ENCODE peak calls at places on chromosome 4, in seven cellular contexts. G, F, D, X, C, Y and Z are unnamed samples.

GRCh38 chr4:143336828-143337599 is at the start of gene GAB1:
- DNase-seq in G (peak; percentile 44), F (peak; percentile 74), D (peak; percentile 81), X (no peak), C (peak; percentile 44), Y (peak; percentile 86), Z (peak; percentile 35)

GRCh38 chr4:129231907-129232626 is 136.1 kb downstream of the C4orf33 start:
- DNase-seq in G (no peak), F (no peak), D (no peak), X (no peak), C (no peak), Y (no peak), Z (no peak)

GRCh38 chr4:27701563-27701962 is 840.9 kb downstream of the STIM2 start:
- DNase-seq in G (no peak), F (no peak), D (no peak), X (no peak), C (no peak), Y (no peak), Z (no peak)

GRCh38 chr4:145011636-145012035 is 86.4 kb downstream of the ANAPC10 start:
- DNase-seq in G (no peak), F (no peak), D (no peak), X (no peak), C (no peak), Y (no peak), Z (no peak)

GRCh38 chr4:122652379-122652778 is 31.5 kb upstream of the IL21 start:
- DNase-seq in G (no peak), F (no peak), D (no peak), X (no peak), C (no peak), Y (no peak), Z (no peak)

GRCh38 chr4:113293043-113293560 is 243.6 kb downstream of the ANK2 start:
- DNase-seq in G (no peak), F (no peak), D (peak; percentile 57), X (no peak), C (no peak), Y (no peak), Z (no peak)

GRCh38 chr4:156321203-156321602 is 367.5 kb upstream of the CTSO start:
- DNase-seq in G (no peak), F (no peak), D (no peak), X (no peak), C (peak; percentile 1), Y (no peak), Z (no peak)

GRCh38 chr4:142696334-142697122 is 149.6 kb downstream of the INPP4B start:
- DNase-seq in G (no peak), F (no peak), D (peak; percentile 37), X (no peak), C (no peak), Y (peak; percentile 28), Z (no peak)

GRCh38 chr4:37864786-37865185 is 26.1 kb upstream of the TBC1D1 start:
- DNase-seq in G (no peak), F (no peak), D (no peak), X (no peak), C (no peak), Y (no peak), Z (no peak)

GRCh38 chr4:183399166-183399565 is 45.3 kb upstream of the CDKN2AIP start:
- DNase-seq in G (no peak), F (no peak), D (no peak), X (no peak), C (no peak), Y (no peak), Z (no peak)

GRCh38 chr4:173281420-173282333 is 52.5 kb downstream of the HMGB2 start:
- DNase-seq in G (no peak), F (no peak), D (no peak), X (no peak), C (no peak), Y (no peak), Z (no peak)

GRCh38 chr4:16116019-16116418 is 32.2 kb upstream of the PROM1 start:
- DNase-seq in G (peak; percentile 54), F (no peak), D (no peak), X (peak; percentile 66), C (no peak), Y (no peak), Z (no peak)

GRCh38 chr4:69038582-69038981 is 57.7 kb upstream of the UGT2B7 start:
- DNase-seq in G (no peak), F (no peak), D (no peak), X (no peak), C (no peak), Y (no peak), Z (no peak)